ENCODE peak calls at places on chromosomes 11 and 22, in four cellular contexts. V is HepG2, N is K562, O is GM12878. D is an unnamed sample.
A peak's percentile ranks its signal among the peaks of the same experiment; 100 is the strongest.

GRCh38 chr22:48288541-48288940 is 1526.1 kb downstream of the TBC1D22A start:
- DNase-seq in V (no peak), N (no peak), O (no peak), D (no peak)

GRCh38 chr11:27571151-27571840 is 64.7 kb upstream of the LIN7C start:
- DNase-seq in V (no peak), N (no peak), O (no peak), D (no peak)

GRCh38 chr11:2987881-2988280 is 4.2 kb downstream of the NAP1L4 start:
- DNase-seq in V (no peak), N (no peak), O (no peak), D (no peak)

GRCh38 chr22:45617948-45618347 is 53.7 kb upstream of the ATXN10 start:
- DNase-seq in V (no peak), N (no peak), O (no peak), D (no peak)

GRCh38 chr22:16783930-16784354 is 41.3 kb downstream of the XKR3 start:
- DNase-seq in V (peak; percentile 5), N (peak; percentile 70), O (no peak), D (peak; percentile 39)

GRCh38 chr11:125410091-125410490 is 86.0 kb downstream of the FEZ1 start:
- DNase-seq in V (no peak), N (no peak), O (no peak), D (no peak)

GRCh38 chr22:38313384-38313955 is 3.8 kb downstream of the CSNK1E start:
- DNase-seq in V (no peak), N (no peak), O (peak; percentile 35), D (no peak)

GRCh38 chr11:128179512-128179911 is 407.8 kb downstream of the ETS1 start:
- DNase-seq in V (no peak), N (no peak), O (no peak), D (no peak)

GRCh38 chr22:43867839-43868652 is 5.7 kb upstream of the SULT4A1 start:
- DNase-seq in V (no peak), N (peak; percentile 44), O (no peak), D (peak; percentile 75)

GRCh38 chr11:71949034-71949433 is 20.2 kb downstream of the RNF121 start:
- DNase-seq in V (no peak), N (no peak), O (no peak), D (no peak)

GRCh38 chr11:134502153-134502550 is 90.1 kb upstream of the B3GAT1 start:
- DNase-seq in V (no peak), N (no peak), O (no peak), D (no peak)

GRCh38 chr11:16987205-16987568 is 27.0 kb downstream of the PLEKHA7 start:
- DNase-seq in V (no peak), N (peak; percentile 60), O (no peak), D (no peak)

GRCh38 chr11:66973956-66974585 is 1.0 kb upstream of the C11orf86 start:
- DNase-seq in V (no peak), N (no peak), O (no peak), D (no peak)

GRCh38 chr22:38802671-38803121 is 8.8 kb upstream of the DNAL4 start:
- DNase-seq in V (peak; percentile 53), N (no peak), O (no peak), D (no peak)

GRCh38 chr11:8282621-8283509 is 19.2 kb upstream of the LMO1 start:
- DNase-seq in V (no peak), N (no peak), O (no peak), D (no peak)

GRCh38 chr11:425301-425700 is 10.5 kb upstream of the SIGIRR start:
- DNase-seq in V (no peak), N (no peak), O (no peak), D (no peak)

GRCh38 chr11:66856496-66857233 is at the start of gene LRFN4:
- DNase-seq in V (no peak), N (peak; percentile 71), O (no peak), D (peak; percentile 49)

GRCh38 chr11:10233581-10233980 is 60.4 kb downstream of the SBF2 start:
- DNase-seq in V (no peak), N (no peak), O (no peak), D (no peak)

GRCh38 chr11:7833527-7833926 is 36.8 kb upstream of the OR5P2 start:
- DNase-seq in V (no peak), N (no peak), O (no peak), D (no peak)

GRCh38 chr11:2312232-2313042 is 10.6 kb downstream of the TSPAN32 start:
- DNase-seq in V (no peak), N (no peak), O (no peak), D (no peak)

GRCh38 chr11:76984741-76985140 is 49.5 kb upstream of the B3GNT6 start:
- DNase-seq in V (no peak), N (no peak), O (no peak), D (no peak)

GRCh38 chr22:50401907-50402306 is 58.8 kb downstream of the PPP6R2 start:
- DNase-seq in V (no peak), N (no peak), O (no peak), D (no peak)

GRCh38 chr11:133832096-133833081 is 12.9 kb downstream of the SPATA19 start:
- DNase-seq in V (no peak), N (no peak), O (no peak), D (no peak)

GRCh38 chr22:27133951-27134664 is 476.7 kb downstream of the MIAT start:
- DNase-seq in V (no peak), N (peak; percentile 47), O (no peak), D (no peak)

GRCh38 chr11:69654001-69654659 is 13.2 kb downstream of the CCND1 start:
- DNase-seq in V (no peak), N (no peak), O (no peak), D (no peak)

GRCh38 chr11:71446942-71447688 is 1.1 kb downstream of the DHCR7 start:
- DNase-seq in V (peak; percentile 73), N (no peak), O (no peak), D (no peak)

GRCh38 chr22:23684051-23684450 is 6.8 kb upstream of the RGL4 start:
- DNase-seq in V (no peak), N (no peak), O (no peak), D (no peak)

GRCh38 chr11:1458340-1459218 is 28.0 kb downstream of the MOB2 start:
- DNase-seq in V (no peak), N (peak; percentile 86), O (no peak), D (peak; percentile 25)

GRCh38 chr11:1693327-1694063 is 3.5 kb upstream of the KRTAP5-6 start:
- DNase-seq in V (peak; percentile 50), N (peak; percentile 85), O (no peak), D (peak; percentile 94)

GRCh38 chr11:27241316-27242122 is 121.5 kb downstream of the CCDC34 start:
- DNase-seq in V (no peak), N (peak; percentile 16), O (no peak), D (no peak)

GRCh38 chr11:112229746-112230433 is 3.7 kb downstream of the PTS start:
- DNase-seq in V (no peak), N (no peak), O (no peak), D (no peak)

GRCh38 chr11:130323452-130324448 is 9.0 kb upstream of the ZBTB44 start:
- DNase-seq in V (no peak), N (no peak), O (no peak), D (no peak)

GRCh38 chr11:65116370-65117205 is 913 bp downstream of the ZNHIT2 start:
- DNase-seq in V (no peak), N (no peak), O (no peak), D (no peak)

GRCh38 chr11:130403301-130403804 is 25.1 kb downstream of the ADAMTS8 start:
- DNase-seq in V (no peak), N (no peak), O (no peak), D (no peak)

GRCh38 chr11:82988936-82989627 is 82.6 kb downstream of the RAB30 start:
- DNase-seq in V (peak; percentile 96), N (peak; percentile 57), O (no peak), D (no peak)
- TF ChIP-seq FOXK2 in V (peak; percentile 71), N (no peak), O (no peak), D (no peak)

DNA sequence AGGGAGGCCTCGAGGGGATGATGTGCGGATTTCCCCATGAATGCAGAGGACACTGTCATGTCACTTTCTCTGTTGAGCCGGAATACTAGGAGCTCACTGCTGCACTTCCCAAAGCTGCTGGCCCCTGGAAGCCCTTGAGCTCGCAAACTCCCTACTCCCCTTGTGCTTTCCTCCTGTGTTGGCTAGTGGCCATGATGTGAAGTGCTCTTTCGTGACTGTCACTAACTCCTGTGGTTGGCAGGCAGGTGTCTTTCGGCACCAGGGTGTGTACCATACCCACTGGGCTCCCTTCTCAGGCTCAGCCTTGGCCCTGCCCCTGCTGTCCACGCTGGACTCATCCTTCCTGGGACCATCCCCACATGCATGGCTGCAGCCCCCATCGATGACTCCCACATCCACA is 86.2 kb downstream of the BTBD10 start:
- DNase-seq in V (no peak), N (no peak), O (no peak), D (no peak)
- TF ChIP-seq FOXK2 in V (no peak), N (no peak), O (no peak), D (no peak)

DNA sequence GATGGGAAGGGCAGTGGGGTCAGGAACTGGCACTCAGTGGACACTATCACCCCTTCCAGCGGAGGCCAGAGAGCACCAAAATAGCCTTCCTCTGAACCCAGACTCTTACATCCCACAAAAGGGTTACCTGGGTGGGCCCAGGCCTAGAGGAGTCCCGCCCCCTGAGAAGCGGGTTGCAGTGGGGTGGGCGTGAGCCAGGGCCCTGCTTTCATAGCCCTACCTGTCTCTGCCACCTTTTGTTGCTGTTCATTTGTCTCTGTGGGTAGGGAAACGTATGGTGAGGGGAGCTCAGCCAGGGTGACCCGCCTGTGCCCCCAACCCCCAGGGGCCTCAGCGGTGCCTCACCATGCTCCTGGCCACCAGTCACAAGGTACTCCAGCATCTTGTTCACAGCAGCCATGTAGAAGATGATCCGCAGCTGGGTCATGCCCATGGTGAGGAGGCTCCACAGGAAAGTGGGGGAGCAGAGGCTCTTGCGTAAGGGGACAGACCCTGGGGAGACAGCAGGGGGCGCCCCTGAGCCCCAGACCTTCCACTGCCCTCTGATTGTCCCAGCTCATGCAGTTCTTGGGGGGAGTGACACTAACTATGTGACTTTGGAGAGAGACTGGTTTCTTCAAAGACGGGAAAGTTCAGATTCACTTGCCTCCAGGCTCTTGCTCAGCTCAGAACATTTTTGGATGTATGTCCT is 24.0 kb downstream of the SLC43A1 start:
- DNase-seq in V (peak; percentile 38), N (peak; percentile 76), O (no peak), D (peak; percentile 54)
- TF ChIP-seq FOXK2 in V (no peak), N (no peak), O (no peak), D (no peak)

GRCh38 chr11:61059260-61059752 is 43.0 kb upstream of the CD5 start:
- DNase-seq in V (no peak), N (no peak), O (no peak), D (no peak)

GRCh38 chr11:61056981-61057380 is 45.3 kb upstream of the CD5 start:
- DNase-seq in V (no peak), N (no peak), O (no peak), D (no peak)

GRCh38 chr11:61057615-61058014 is 44.7 kb upstream of the CD5 start:
- DNase-seq in V (no peak), N (no peak), O (no peak), D (no peak)

GRCh38 chr11:61056566-61056965 is 45.7 kb upstream of the CD5 start:
- DNase-seq in V (no peak), N (no peak), O (peak; percentile 17), D (no peak)

DNA sequence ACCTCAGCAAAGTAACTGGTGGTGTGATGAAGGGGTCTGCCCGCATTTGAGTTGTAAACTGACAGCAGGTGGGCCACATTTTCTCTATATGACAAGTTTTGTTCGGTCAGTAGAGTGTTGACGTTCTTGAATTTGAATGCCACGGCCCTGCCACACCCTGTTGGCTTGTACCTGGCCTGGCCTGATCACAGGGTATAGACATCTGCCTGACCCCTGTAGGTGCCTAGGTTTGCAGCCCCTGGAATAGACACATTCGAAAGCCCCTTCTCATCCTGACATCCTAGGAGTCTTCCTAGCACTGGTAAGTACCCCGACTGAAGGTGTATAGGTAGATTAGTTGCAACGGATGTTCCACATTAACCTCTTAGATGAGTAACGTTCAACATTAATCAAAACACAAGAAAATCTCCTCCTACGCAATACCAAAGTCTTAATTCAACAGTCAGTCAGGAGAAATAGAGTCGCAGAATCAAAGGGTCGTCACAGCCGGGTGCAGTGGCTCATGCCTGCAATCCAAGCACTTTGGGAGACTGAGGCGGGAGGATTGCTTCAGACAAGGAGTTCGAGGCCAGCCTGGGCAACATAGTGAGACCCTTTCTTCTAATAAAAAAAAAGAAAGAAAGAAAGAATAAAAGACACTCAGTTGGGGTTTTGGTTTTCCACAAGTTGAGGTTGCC is 43.6 kb upstream of the CD5 start:
- DNase-seq in V (no peak), N (no peak), O (no peak), D (no peak)
- TF ChIP-seq FOXK2 in V (no peak), N (no peak), O (no peak), D (no peak)

D was measured in HEK293T.